ENCODE peak calls at places on chromosome 15, in five cellular contexts. J is NCI-H460; G is stimulated activated CD4-positive, alpha-beta T cell treated with anti-CD3 and anti-CD28 coated beads, Interleukin-15, amount 100 ng/mL, for 24 hours; X is occipital lobe; C is upper lobe of right lung. T is an unnamed sample.

GRCh38 chr15:71790081-71790480 is 20.3 kb upstream of the NR2E3 start:
- DNase-seq in J (no peak), G (no peak), X (no peak), C (peak), T (no peak)

GRCh38 chr15:62426387-62426956 is 261.4 kb upstream of the C2CD4B start:
- DNase-seq in J (no peak), G (no peak), X (no peak), C (no peak), T (no peak)

GRCh38 chr15:89482139-89482538 is 14.2 kb downstream of the RHCG start:
- DNase-seq in J (no peak), G (no peak), X (no peak), C (no peak), T (no peak)

GRCh38 chr15:47500823-47501222 is 216.5 kb upstream of the SEMA6D start:
- DNase-seq in J (no peak), G (no peak), X (no peak), C (no peak), T (no peak)

GRCh38 chr15:68376447-68377060 is 55.4 kb downstream of the ITGA11 start:
- DNase-seq in J (no peak), G (no peak), X (no peak), C (no peak), T (no peak)

GRCh38 chr15:91942676-91943417 is 89.3 kb downstream of the SLCO3A1 start:
- DNase-seq in J (peak), G (peak), X (peak), C (peak), T (no peak)

GRCh38 chr15:32676095-32676643 is 34.7 kb downstream of the SCG5 start:
- DNase-seq in J (no peak), G (no peak), X (no peak), C (no peak), T (no peak)

GRCh38 chr15:32014953-32015352 is 15.4 kb upstream of the CHRNA7 start:
- DNase-seq in J (no peak), G (no peak), X (no peak), C (no peak), T (no peak)

GRCh38 chr15:63292771-63293170 is 15.4 kb downstream of the APH1B start:
- DNase-seq in J (no peak), G (no peak), X (no peak), C (no peak), T (no peak)

GRCh38 chr15:40364259-40364658 is 6.2 kb downstream of the DISP2 start:
- DNase-seq in J (no peak), G (no peak), X (no peak), C (peak), T (no peak)

GRCh38 chr15:45469027-45469426 is 53.5 kb downstream of the SLC30A4 start:
- DNase-seq in J (no peak), G (no peak), X (no peak), C (no peak), T (no peak)

GRCh38 chr15:57048930-57049550 is 130.6 kb downstream of the TCF12 start:
- DNase-seq in J (no peak), G (no peak), X (no peak), C (no peak), T (no peak)

GRCh38 chr15:47398594-47398993 is 318.7 kb upstream of the SEMA6D start:
- DNase-seq in J (no peak), G (no peak), X (no peak), C (no peak), T (no peak)

GRCh38 chr15:99275525-99276128 is 24.3 kb downstream of the LRRC28 start:
- DNase-seq in J (no peak), G (no peak), X (no peak), C (no peak), T (no peak)

GRCh38 chr15:72536506-72536905 is 62.4 kb downstream of the ARIH1 start:
- DNase-seq in J (no peak), G (no peak), X (no peak), C (no peak), T (no peak)

GRCh38 chr15:93929375-93930094 is 301.8 kb upstream of the MCTP2 start:
- DNase-seq in J (no peak), G (no peak), X (peak), C (no peak), T (no peak)

GRCh38 chr15:68555348-68556037 is 23.3 kb upstream of the CORO2B start:
- DNase-seq in J (no peak), G (no peak), X (no peak), C (no peak), T (no peak)

GRCh38 chr15:58731756-58732535 is 17.6 kb downstream of the ADAM10 start:
- DNase-seq in J (no peak), G (no peak), X (no peak), C (no peak), T (no peak)

GRCh38 chr15:60844431-60845174 is 365.7 kb upstream of the ICE2 start:
- DNase-seq in J (no peak), G (peak), X (no peak), C (no peak), T (no peak)

GRCh38 chr15:91468861-91469260 is 368.8 kb downstream of the SV2B start:
- DNase-seq in J (no peak), G (peak), X (no peak), C (no peak), T (no peak)

GRCh38 chr15:86849563-86849962 is 769.9 kb downstream of the AGBL1 start:
- DNase-seq in J (no peak), G (no peak), X (no peak), C (no peak), T (no peak)

GRCh38 chr15:42854576-42854975 is 66.0 kb downstream of the TTBK2 start:
- DNase-seq in J (no peak), G (no peak), X (no peak), C (no peak), T (no peak)

GRCh38 chr15:45083223-45083622 is 30.7 kb downstream of the DUOX2 start:
- DNase-seq in J (no peak), G (no peak), X (no peak), C (no peak), T (no peak)

GRCh38 chr15:60091150-60091549 is 87.0 kb downstream of the FOXB1 start:
- DNase-seq in J (no peak), G (no peak), X (no peak), C (peak), T (no peak)

GRCh38 chr15:74421302-74422245 is 12.2 kb downstream of the SEMA7A start:
- DNase-seq in J (no peak), G (no peak), X (peak), C (no peak), T (peak)

GRCh38 chr15:40244961-40245523 is 6.2 kb downstream of the PAK6 start:
- DNase-seq in J (no peak), G (no peak), X (no peak), C (peak), T (no peak)

GRCh38 chr15:68614621-68615035 is 35.8 kb downstream of the CORO2B start:
- DNase-seq in J (no peak), G (no peak), X (peak), C (no peak), T (peak)

GRCh38 chr15:77569647-77570186 is 63.0 kb downstream of the LINGO1 start:
- DNase-seq in J (no peak), G (no peak), X (no peak), C (no peak), T (no peak)